ENCODE peak calls at places on chromosomes 4 and X, in four cellular contexts. W is HFF-Myc, D is caudate nucleus, T is H7. S is an unnamed sample.

GRCh38 chr4:139214039-139214534 is 37.1 kb upstream of the ELF2 start:
- DNase-seq in D (no peak), W (no peak), T (peak), S (no peak)

GRCh38 chr4:71487324-71487677 is 148.5 kb downstream of the SLC4A4 start:
- DNase-seq in D (peak), W (no peak), T (peak), S (no peak)

GRCh38 chr4:159047478-159048165 is 55.3 kb upstream of the RAPGEF2 start:
- DNase-seq in W (no peak), T (no peak), D (no peak), S (no peak)

GRCh38 chr4:103099691-103100392 is at the start of gene BDH2:
- DNase-seq in W (peak), D (peak), T (peak), S (no peak)

GRCh38 chr4:166324321-166324720 is 451.3 kb downstream of the TLL1 start:
- DNase-seq in D (no peak), W (peak), T (peak), S (no peak)

GRCh38 chr4:147513051-147513450 is 32.2 kb downstream of the EDNRA start:
- DNase-seq in W (no peak), D (no peak), T (no peak), S (no peak)

GRCh38 chr4:15040916-15041463 is 38.7 kb downstream of the CPEB2 start:
- DNase-seq in W (no peak), T (no peak), D (no peak), S (no peak)

GRCh38 chr4:13248621-13249298 is 235.4 kb downstream of the RAB28 start:
- DNase-seq in W (no peak), T (peak), D (no peak), S (no peak)

GRCh38 chrX:147377728-147378127 is 534.0 kb upstream of the FMR1 start:
- DNase-seq in D (no peak), T (no peak), W (no peak), S (no peak)

GRCh38 chrX:38859602-38860001 is 58.3 kb downstream of the MID1IP1 start:
- DNase-seq in W (no peak), T (no peak), D (no peak), S (no peak)

GRCh38 chrX:101595739-101596419 is 21.9 kb downstream of the ARMCX6 start:
- DNase-seq in T (peak), D (no peak), W (peak), S (no peak)

GRCh38 chr4:23038626-23039245 is 346.0 kb downstream of the GBA3 start:
- DNase-seq in W (no peak), T (no peak), D (no peak), S (no peak)

GRCh38 chr4:80125252-80126177 is 52.5 kb upstream of the ANTXR2 start:
- DNase-seq in W (peak), D (no peak), T (no peak), S (no peak)

GRCh38 chrX:2828404-2829065 is at the start of gene GYG2:
- DNase-seq in D (no peak), T (peak), W (no peak), S (no peak)

GRCh38 chr4:181645489-181645888 is 597.7 kb upstream of the TENM3 start:
- DNase-seq in D (no peak), W (no peak), T (no peak), S (no peak)

GRCh38 chrX:132837971-132838370 is 120.5 kb downstream of the HS6ST2 start:
- DNase-seq in D (no peak), T (no peak), W (no peak), S (no peak)

GRCh38 chr4:112523008-112523440 is 7.0 kb upstream of the NEUROG2 start:
- DNase-seq in D (no peak), W (no peak), T (peak), S (no peak)

GRCh38 chr4:68337522-68337921 is 12.4 kb downstream of the YTHDC1 start:
- DNase-seq in D (no peak), T (no peak), W (no peak), S (no peak)

GRCh38 chrX:133838761-133839676 is 146.4 kb downstream of the GPC3 start:
- DNase-seq in T (peak), W (peak), D (peak), S (no peak)

GRCh38 chrX:149493567-149494562 is 11.2 kb downstream of the IDS start:
- DNase-seq in T (peak), W (no peak), D (no peak), S (no peak)

GRCh38 chrX:34294665-34295064 is 162.6 kb upstream of the FAM47A start:
- DNase-seq in T (no peak), W (no peak), D (no peak), S (no peak)

GRCh38 chrX:65910899-65911298 is 129.0 kb downstream of the VSIG4 start:
- DNase-seq in D (no peak), W (no peak), T (no peak), S (no peak)

GRCh38 chrX:40065291-40066046 is 32.3 kb downstream of the BCOR start:
- DNase-seq in T (no peak), D (no peak), W (no peak), S (no peak)

GRCh38 chr4:9866931-9867330 is 85.5 kb downstream of the DRD5 start:
- DNase-seq in D (no peak), T (no peak), W (no peak), S (peak)

GRCh38 chr4:26522478-26522877 is 32.2 kb upstream of the CCKAR start:
- DNase-seq in T (no peak), W (no peak), D (no peak), S (no peak)

GRCh38 chr4:173040200-173040599 is 128.4 kb upstream of the GALNT7 start:
- DNase-seq in D (no peak), W (no peak), T (no peak), S (no peak)

GRCh38 chrX:97806238-97806637 is 922.5 kb downstream of the RPA4 start:
- DNase-seq in W (no peak), D (no peak), T (no peak), S (no peak)

GRCh38 chrX:15310117-15310516 is 5.3 kb downstream of the ASB11 start:
- DNase-seq in D (no peak), T (no peak), W (no peak), S (no peak)

GRCh38 chr4:3168029-3168428 is 80.9 kb upstream of the MSANTD1 start:
- DNase-seq in D (no peak), W (no peak), T (peak), S (no peak)

GRCh38 chr4:53861856-53862610 is 202.4 kb downstream of the CHIC2 start:
- DNase-seq in D (no peak), T (no peak), W (peak), S (no peak)

GRCh38 chr4:139740121-139740520 is 74.5 kb downstream of the MGST2 start:
- DNase-seq in T (no peak), D (no peak), W (no peak), S (peak)

GRCh38 chrX:84487365-84488353 is 14.6 kb downstream of the HDX start:
- DNase-seq in D (no peak), W (no peak), T (no peak), S (no peak)

GRCh38 chr4:24477919-24478318 is 106.4 kb downstream of the DHX15 start:
- DNase-seq in D (no peak), W (peak), T (peak), S (no peak)

GRCh38 chr4:48133668-48134444 is at the start of gene TXK:
- DNase-seq in D (no peak), W (no peak), T (no peak), S (no peak)

GRCh38 chr4:44479731-44480130 is 31.1 kb upstream of the KCTD8 start:
- DNase-seq in D (no peak), W (no peak), T (no peak), S (no peak)

GRCh38 chr4:16199132-16199531 is 27.1 kb downstream of the TAPT1 start:
- DNase-seq in D (no peak), T (no peak), W (no peak), S (no peak)

GRCh38 chrX:77493677-77494553 is 46.7 kb downstream of the FGF16 start:
- DNase-seq in D (no peak), W (peak), T (peak), S (no peak)

GRCh38 chrX:13377537-13377936 is 57.7 kb upstream of the ATXN3L start:
- DNase-seq in D (no peak), T (no peak), W (peak), S (no peak)

GRCh38 chr4:68368566-68369473 is 18.9 kb upstream of the YTHDC1 start:
- DNase-seq in D (no peak), W (no peak), T (no peak), S (no peak)

S was measured in dorsolateral prefrontal cortex.